ENCODE peak calls at places on chromosomes 7 and 10, in four cellular contexts. U is COLO829, C is posterior vena cava, R is germinal center. P is an unnamed sample.
A peak's percentile ranks its signal among the peaks of the same experiment; 100 is the strongest.

GRCh38 chr10:116134316-116134715 is 138.7 kb downstream of the GFRA1 start:
- DNase-seq in U (no peak), R (no peak), C (no peak), P (no peak)

GRCh38 chr10:12264204-12264908 is 68.4 kb downstream of the CDC123 start:
- DNase-seq in U (peak; percentile 62), C (peak; percentile 93), R (peak; percentile 90), P (peak; percentile 93)

GRCh38 chr10:95517536-95518454 is 43.4 kb downstream of the SORBS1 start:
- DNase-seq in R (no peak), U (no peak), C (no peak), P (no peak)

GRCh38 chr10:49534670-49535381 is 4.1 kb downstream of the ERCC6 start:
- DNase-seq in C (no peak), R (no peak), U (no peak), P (no peak)

GRCh38 chr7:47371733-47372368 is 210.1 kb downstream of the TNS3 start:
- DNase-seq in U (peak; percentile 74), R (no peak), C (no peak), P (no peak)

GRCh38 chr10:8088504-8088903 is 34.0 kb downstream of the GATA3 start:
- DNase-seq in C (no peak), U (no peak), R (no peak), P (no peak)

GRCh38 chr10:129868470-129869035 is 95.5 kb downstream of the EBF3 start:
- DNase-seq in U (no peak), R (no peak), C (no peak), P (peak; percentile 44)

GRCh38 chr7:1590476-1590875 is 20.6 kb upstream of the PSMG3 start:
- DNase-seq in R (no peak), U (no peak), C (no peak), P (no peak)

GRCh38 chr7:73742338-73742752 is 3.7 kb upstream of the ABHD11 start:
- DNase-seq in U (no peak), C (no peak), R (no peak), P (peak; percentile 80)

GRCh38 chr7:94378396-94378795 is 16.3 kb upstream of the COL1A2 start:
- DNase-seq in R (no peak), U (no peak), C (no peak), P (no peak)

GRCh38 chr7:43439631-43440401 is 143.1 kb upstream of the STK17A start:
- DNase-seq in R (peak; percentile 73), U (peak; percentile 71), C (no peak), P (peak; percentile 84)

GRCh38 chr7:37363536-37364172 is 85.0 kb downstream of the ELMO1 start:
- DNase-seq in R (no peak), C (no peak), U (no peak), P (no peak)

GRCh38 chr10:132447446-132448247 is 50.6 kb downstream of the PWWP2B start:
- DNase-seq in U (no peak), C (no peak), R (no peak), P (peak; percentile 75)

GRCh38 chr7:76206633-76207032 is 4.9 kb downstream of the SRRM3 start:
- DNase-seq in U (peak; percentile 77), R (no peak), C (no peak), P (no peak)

GRCh38 chr10:46289209-46289810 is 2.5 kb downstream of the ANTXRL start:
- DNase-seq in C (no peak), U (no peak), R (no peak), P (no peak)

GRCh38 chr10:44963772-44964633 is 4.4 kb downstream of the RASSF4 start:
- DNase-seq in U (no peak), R (peak; percentile 50), C (peak; percentile 85), P (peak; percentile 48)

GRCh38 chr10:22022257-22023051 is 18.9 kb upstream of the DNAJC1 start:
- DNase-seq in U (no peak), R (peak; percentile 3), C (no peak), P (no peak)

GRCh38 chr7:151250181-151251095 is 1.9 kb upstream of the SMARCD3 start:
- DNase-seq in U (no peak), C (no peak), R (no peak), P (no peak)

GRCh38 chr10:4473977-4474376 is 352.0 kb upstream of the AKR1E2 start:
- DNase-seq in U (no peak), R (no peak), C (no peak), P (no peak)

GRCh38 chr7:155962191-155962967 is 150.1 kb upstream of the SHH start:
- DNase-seq in C (no peak), R (no peak), U (peak; percentile 48), P (no peak)

GRCh38 chr10:88091490-88092061 is 228.2 kb downstream of the PTEN start:
- DNase-seq in R (peak; percentile 54), U (no peak), C (no peak), P (no peak)

GRCh38 chr10:86727459-86727858 is 29.0 kb upstream of the BMPR1A start:
- DNase-seq in U (no peak), C (no peak), R (no peak), P (no peak)

GRCh38 chr7:114086491-114086905 is 167.7 kb upstream of the PPP1R3A start:
- DNase-seq in U (no peak), C (peak; percentile 75), R (peak; percentile 22), P (peak; percentile 30)

GRCh38 chr10:79024296-79024695 is 44.5 kb upstream of the ZMIZ1 start:
- DNase-seq in C (peak; percentile 56), R (no peak), U (no peak), P (no peak)

P was measured in H9.